ENCODE peak calls at places on chromosomes 12 and 14, in seven cellular contexts. A is neural progenitor cell, U is right lobe of liver, X is left ventricle myocardium inferior, V is IMR-90, D is fibroblast of the aortic adventitia, Y is choroid plexus epithelial cell. B is an unnamed sample.

GRCh38 chr12:12736759-12737676 is 19.9 kb downstream of the CDKN1B start:
- DNase-seq in A (peak; percentile 32), U (no peak), X (no peak), V (peak; percentile 85), D (peak; percentile 76), Y (peak; percentile 69), B (peak; percentile 85)

GRCh38 chr12:62846506-62846905 is 88.4 kb downstream of the PPM1H start:
- DNase-seq in A (no peak), U (no peak), X (no peak), V (peak; percentile 60), D (no peak), Y (peak; percentile 91), B (no peak)

GRCh38 chr12:10385181-10385613 is 4.6 kb downstream of the KLRK1 start:
- DNase-seq in A (no peak), U (no peak), X (no peak), V (peak; percentile 81), D (peak; percentile 64), Y (peak; percentile 96), B (peak; percentile 83)

GRCh38 chr12:109877504-109878246 is 2.7 kb downstream of the GLTP start:
- DNase-seq in A (no peak), U (no peak), X (no peak), V (no peak), D (no peak), Y (no peak), B (no peak)

GRCh38 chr14:42806909-42807315 is 1200.2 kb downstream of the LRFN5 start:
- DNase-seq in A (no peak), U (no peak), X (no peak), V (peak; percentile 96), D (peak; percentile 73), Y (peak; percentile 78), B (peak; percentile 71)

GRCh38 chr14:54693761-54694160 is 126.8 kb downstream of the SAMD4A start:
- DNase-seq in A (no peak), U (no peak), X (no peak), V (no peak), D (no peak), Y (no peak), B (no peak)

GRCh38 chr12:123801573-123802178 is 39.6 kb downstream of the DNAH10 start:
- DNase-seq in A (no peak), U (no peak), X (no peak), V (peak; percentile 53), D (peak; percentile 68), Y (peak; percentile 61), B (peak; percentile 62)

GRCh38 chr14:23544511-23545447 is 6.8 kb downstream of the ZFHX2 start:
- DNase-seq in A (peak; percentile 81), U (no peak), X (peak; percentile 61), V (no peak), D (no peak), Y (peak; percentile 23), B (peak; percentile 45)

GRCh38 chr14:38387821-38388220 is 131.9 kb upstream of the CLEC14A start:
- DNase-seq in A (peak; percentile 78), U (no peak), X (no peak), V (no peak), D (no peak), Y (no peak), B (no peak)

GRCh38 chr12:2561367-2561766 is 233.4 kb upstream of the FKBP4 start:
- DNase-seq in A (no peak), U (no peak), X (no peak), V (peak; percentile 36), D (peak; percentile 65), Y (no peak), B (no peak)

GRCh38 chr12:110223777-110224378 is 57.2 kb upstream of the ATP2A2 start:
- DNase-seq in A (no peak), U (no peak), X (no peak), V (peak; percentile 54), D (peak; percentile 43), Y (no peak), B (peak; percentile 70)

GRCh38 chr14:105474478-105475268 is at the start of gene CRIP2:
- DNase-seq in A (peak; percentile 81), U (peak; percentile 64), X (peak; percentile 77), V (peak; percentile 10), D (no peak), Y (no peak), B (no peak)

GRCh38 chr14:79011091-79011919 is 841.1 kb downstream of the NRXN3 start:
- DNase-seq in A (peak; percentile 77), U (no peak), X (no peak), V (peak; percentile 84), D (peak; percentile 59), Y (peak; percentile 74), B (peak; percentile 81)

GRCh38 chr14:69963966-69964365 is 84.8 kb downstream of the SMOC1 start:
- DNase-seq in A (no peak), U (no peak), X (no peak), V (no peak), D (no peak), Y (no peak), B (no peak)

GRCh38 chr12:128008341-128008740 is 258.6 kb upstream of the TMEM132C start:
- DNase-seq in A (no peak), U (no peak), X (no peak), V (no peak), D (peak; percentile 54), Y (peak; percentile 29), B (no peak)

GRCh38 chr12:26231930-26232329 is 36.6 kb downstream of the SSPN start:
- DNase-seq in A (no peak), U (no peak), X (no peak), V (no peak), D (peak; percentile 20), Y (no peak), B (no peak)

GRCh38 chr12:46219892-46220655 is 48.8 kb downstream of the SLC38A1 start:
- DNase-seq in A (no peak), U (no peak), X (no peak), V (peak; percentile 86), D (peak; percentile 94), Y (peak; percentile 81), B (peak; percentile 82)

GRCh38 chr12:124517260-124518050 is 50.0 kb downstream of the NCOR2 start:
- DNase-seq in A (no peak), U (peak; percentile 74), X (peak; percentile 81), V (peak; percentile 38), D (peak; percentile 68), Y (peak; percentile 48), B (peak; percentile 59)

GRCh38 chr12:58293308-58293983 is 352.1 kb downstream of the ATP23 start:
- DNase-seq in A (no peak), U (no peak), X (no peak), V (no peak), D (no peak), Y (peak; percentile 47), B (peak; percentile 40)

GRCh38 chr14:65637780-65638179 is 225.2 kb downstream of the FUT8 start:
- DNase-seq in A (no peak), U (no peak), X (no peak), V (peak; percentile 1), D (no peak), Y (no peak), B (no peak)

GRCh38 chr12:113195598-113195997 is 10.1 kb downstream of the RITA1 start:
- DNase-seq in A (no peak), U (no peak), X (no peak), V (no peak), D (no peak), Y (no peak), B (no peak)

GRCh38 chr14:103714063-103714724 is 1.1 kb downstream of the XRCC3 start:
- DNase-seq in A (no peak), U (no peak), X (no peak), V (no peak), D (no peak), Y (no peak), B (no peak)

GRCh38 chr14:103712633-103713247 is 2.5 kb downstream of the XRCC3 start:
- DNase-seq in A (no peak), U (no peak), X (peak; percentile 21), V (no peak), D (no peak), Y (no peak), B (no peak)

GRCh38 chr14:103711516-103712431 is 3.5 kb downstream of the XRCC3 start:
- DNase-seq in A (no peak), U (no peak), X (peak; percentile 49), V (no peak), D (peak; percentile 43), Y (no peak), B (no peak)

GRCh38 chr14:103715052-103716000 is at the start of the genes XRCC3 and ZFYVE21:
- DNase-seq in A (peak; percentile 100), U (peak; percentile 99), X (peak; percentile 100), V (peak; percentile 99), D (peak; percentile 99), Y (peak; percentile 100), B (peak; percentile 99)

DNA sequence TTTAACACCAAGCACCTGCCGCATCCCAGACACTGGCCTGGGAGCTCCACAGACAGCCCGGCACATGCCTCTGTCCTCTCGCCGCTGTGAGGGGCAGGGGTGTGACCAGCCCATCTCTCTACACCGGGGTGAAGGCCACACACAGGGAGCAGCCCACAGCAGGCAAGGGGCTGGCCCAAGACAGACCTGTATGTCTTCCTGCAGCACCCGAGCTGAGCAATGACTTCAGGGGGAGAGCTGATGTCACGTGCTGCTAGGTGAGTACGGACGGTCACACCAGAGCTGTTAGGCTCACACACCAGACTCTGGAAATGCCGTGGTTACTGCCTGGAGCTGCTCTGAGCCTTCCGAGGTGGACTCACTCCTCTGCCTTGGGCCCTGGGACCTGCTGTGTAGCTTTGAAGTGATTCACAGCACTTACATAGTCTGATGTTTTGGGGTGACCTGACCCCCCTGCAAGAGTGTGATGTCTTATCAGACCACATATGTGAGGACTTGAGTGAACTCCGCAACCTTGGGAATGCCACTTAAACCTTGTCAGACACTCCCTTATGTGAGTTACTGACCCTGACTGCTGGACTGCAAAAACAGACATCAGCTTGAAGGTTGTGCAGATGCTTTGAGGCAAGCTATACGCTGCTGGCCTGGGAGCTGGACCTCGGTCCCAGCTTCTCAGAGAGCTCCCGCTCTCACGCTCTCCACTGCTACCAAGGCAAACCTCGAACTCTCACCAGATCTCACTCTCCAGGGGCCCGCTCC is 1.8 kb downstream of the XRCC3 start:
- DNase-seq in A (no peak), U (no peak), X (no peak), V (no peak), D (no peak), Y (peak; percentile 10), B (no peak)
- H3K4me3 ChIP-seq in A (no peak overlapping the region), U (no peak overlapping the region), X (no peak overlapping the region), V (no peak overlapping the region), D (no peak overlapping the region), Y (no peak overlapping the region), B (no peak overlapping the region)

DNA sequence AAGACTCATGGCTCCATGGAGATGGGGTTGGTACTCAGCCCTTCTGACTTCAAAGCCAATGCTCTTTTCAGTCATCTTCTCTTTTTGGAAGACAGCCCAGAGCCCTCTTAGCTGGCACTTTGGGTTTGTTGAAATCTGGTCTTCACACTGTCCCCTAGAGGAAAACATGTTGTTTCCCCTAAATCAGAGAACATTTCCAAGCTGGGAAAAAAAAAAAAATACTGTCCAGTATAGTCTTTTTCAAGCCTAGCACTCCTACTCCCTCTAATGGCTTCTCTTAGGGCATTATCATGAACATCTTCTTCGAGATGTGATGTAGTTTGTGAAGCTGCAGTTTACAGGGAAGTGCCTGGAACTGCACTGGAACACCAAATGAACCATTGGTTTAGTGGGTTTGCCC is 3.0 kb upstream of the ZC3H14 start:
- DNase-seq in A (peak; percentile 39), U (no peak), X (no peak), V (peak; percentile 72), D (peak; percentile 75), Y (peak; percentile 79), B (peak; percentile 82)
- TF ChIP-seq CTCF in A (peak; percentile 44), U (peak; percentile 40), X (peak; percentile 53), V (peak; percentile 70), D (peak; percentile 69), Y (peak; percentile 64), B (peak; percentile 74)

GRCh38 chr14:102547067-102547466 is 37.5 kb upstream of the ANKRD9 start:
- DNase-seq in A (no peak), U (no peak), X (no peak), V (no peak), D (no peak), Y (no peak), B (no peak)
- H3K4me3 ChIP-seq in A (no peak overlapping the region), U (no peak overlapping the region), X (no peak overlapping the region), V (no peak overlapping the region), D (no peak overlapping the region), Y (no peak overlapping the region), B (no peak overlapping the region)

GRCh38 chr12:49565119-49565955 is 2.6 kb downstream of the MCRS1 start:
- DNase-seq in A (no peak), U (no peak), X (peak; percentile 49), V (no peak), D (no peak), Y (no peak), B (no peak)
- TF ChIP-seq CTCF in A (no peak), U (no peak), X (peak; percentile 10), V (no peak), D (no peak), Y (no peak), B (no peak)

B was measured in foreskin fibroblast.